ENCODE peak calls at places on chromosomes 7 and 10, in four cellular contexts. One of them, this sample, is unnamed.

GRCh38 chr10:100670828-100671479 is 74.4 kb upstream of the PAX2 start:
- DNase-seq in Caki2: no peak
- DNase-seq in NCI-H510A treated with DMSO at 0.1 percent for 48 hours: no peak
- DNase-seq in NT2/D1: no peak
- DNase-seq in this sample: no peak

GRCh38 chr10:127944256-127944655 is 37.4 kb downstream of the PTPRE start:
- DNase-seq in Caki2: no peak
- DNase-seq in NCI-H510A treated with DMSO at 0.1 percent for 48 hours: no peak
- DNase-seq in NT2/D1: no peak
- DNase-seq in this sample: no peak

GRCh38 chr10:128405450-128405849 is 279.2 kb upstream of the MKI67 start:
- DNase-seq in Caki2: no peak
- DNase-seq in NCI-H510A treated with DMSO at 0.1 percent for 48 hours: no peak
- DNase-seq in NT2/D1: no peak
- DNase-seq in this sample: no peak

GRCh38 chr10:50605280-50606270 is 18.2 kb downstream of the SGMS1 start:
- DNase-seq in Caki2: peak
- DNase-seq in NCI-H510A treated with DMSO at 0.1 percent for 48 hours: peak
- DNase-seq in NT2/D1: no peak
- DNase-seq in this sample: peak

GRCh38 chr7:19869979-19870378 is 96.6 kb upstream of the TMEM196 start:
- DNase-seq in Caki2: no peak
- DNase-seq in NCI-H510A treated with DMSO at 0.1 percent for 48 hours: no peak
- DNase-seq in NT2/D1: no peak
- DNase-seq in this sample: no peak

GRCh38 chr10:132238371-132239125 is 51.8 kb downstream of the DPYSL4 start:
- DNase-seq in Caki2: no peak
- DNase-seq in NCI-H510A treated with DMSO at 0.1 percent for 48 hours: no peak
- DNase-seq in NT2/D1: no peak
- DNase-seq in this sample: no peak

GRCh38 chr10:61896854-61897661 is 4.4 kb upstream of the ARID5B start:
- DNase-seq in Caki2: peak
- DNase-seq in NCI-H510A treated with DMSO at 0.1 percent for 48 hours: peak
- DNase-seq in NT2/D1: no peak
- DNase-seq in this sample: no peak

GRCh38 chr10:63120554-63120953 is 12.6 kb upstream of the NRBF2 start:
- DNase-seq in Caki2: no peak
- DNase-seq in NCI-H510A treated with DMSO at 0.1 percent for 48 hours: no peak
- DNase-seq in NT2/D1: no peak
- DNase-seq in this sample: no peak

GRCh38 chr10:3538291-3538849 is 246.6 kb downstream of the KLF6 start:
- DNase-seq in Caki2: no peak
- DNase-seq in NCI-H510A treated with DMSO at 0.1 percent for 48 hours: peak
- DNase-seq in NT2/D1: no peak
- DNase-seq in this sample: peak

GRCh38 chr10:82660983-82661382 is 786.0 kb downstream of the NRG3 start:
- DNase-seq in Caki2: no peak
- DNase-seq in NCI-H510A treated with DMSO at 0.1 percent for 48 hours: peak
- DNase-seq in NT2/D1: no peak
- DNase-seq in this sample: no peak

GRCh38 chr10:79070091-79070610 is 1.4 kb downstream of the ZMIZ1 start:
- DNase-seq in Caki2: peak
- DNase-seq in NCI-H510A treated with DMSO at 0.1 percent for 48 hours: no peak
- DNase-seq in NT2/D1: no peak
- DNase-seq in this sample: no peak

GRCh38 chr10:98006266-98006665 is 24.2 kb downstream of the CRTAC1 start:
- DNase-seq in Caki2: no peak
- DNase-seq in NCI-H510A treated with DMSO at 0.1 percent for 48 hours: peak
- DNase-seq in NT2/D1: peak
- DNase-seq in this sample: peak

GRCh38 chr10:44032216-44032615 is 352.7 kb downstream of the CXCL12 start:
- DNase-seq in Caki2: no peak
- DNase-seq in NCI-H510A treated with DMSO at 0.1 percent for 48 hours: no peak
- DNase-seq in NT2/D1: no peak
- DNase-seq in this sample: no peak